ENCODE peak calls at places on chromosomes 13 and 19, in seven cellular contexts. B is retinal pigment epithelial cell; S is activated T-helper 1 cell treated with Interleukin-2 at 50 U/mL for 16 hours; Q is stimulated activated CD4-positive, alpha-beta T cell treated with anti-CD3 and anti-CD28 coated beads, TNF-alpha, amount 100 ng/mL, for 1 hour; Y is SJSA1; E is KBM-7; J is T-helper 2 cell. X is an unnamed sample.

GRCh38 chr13:32426981-32427851 is 714 bp downstream of the N4BP2L1 start:
- DNase-seq in Q (peak), B (no peak), E (no peak), S (peak), Y (no peak), J (peak), X (peak)

GRCh38 chr13:110277357-110277950 is 29.5 kb downstream of the COL4A1 start:
- DNase-seq in B (no peak), Q (no peak), Y (no peak), E (no peak), J (no peak), S (no peak), X (no peak)

GRCh38 chr19:55600336-55601028 is 394 bp downstream of the ZNF524 start:
- DNase-seq in E (peak), S (no peak), Q (peak), B (no peak), J (no peak), Y (peak), X (no peak)

GRCh38 chr19:22331521-22331920 is 45.3 kb downstream of the ZNF729 start:
- DNase-seq in E (no peak), Q (no peak), B (no peak), S (no peak), J (no peak), Y (no peak), X (no peak)

GRCh38 chr13:45775401-45775963 is 73.4 kb downstream of the CBY2 start:
- DNase-seq in E (no peak), J (no peak), S (no peak), Q (no peak), B (no peak), Y (no peak), X (no peak)

GRCh38 chr13:79941752-79942151 is 399.2 kb downstream of the SPRY2 start:
- DNase-seq in S (no peak), Y (no peak), J (no peak), Q (no peak), E (no peak), B (no peak), X (no peak)

GRCh38 chr19:42293539-42293938 is 8.4 kb upstream of the PRR19 start:
- DNase-seq in E (no peak), Q (no peak), S (no peak), Y (no peak), B (no peak), J (no peak), X (no peak)

GRCh38 chr13:44758595-44759221 is 182.6 kb upstream of the TSC22D1 start:
- DNase-seq in J (no peak), S (no peak), B (no peak), E (no peak), Y (peak), Q (no peak), X (peak)

GRCh38 chr13:101433895-101434294 is 17.6 kb upstream of the NALCN start:
- DNase-seq in B (no peak), E (no peak), S (no peak), Q (no peak), J (no peak), Y (no peak), X (no peak)

GRCh38 chr19:10920781-10921180 is 7.7 kb downstream of the YIPF2 start:
- DNase-seq in B (no peak), Y (no peak), S (no peak), Q (no peak), E (no peak), J (no peak), X (no peak)

GRCh38 chr19:42284641-42285341 is 15.7 kb downstream of the CIC start:
- DNase-seq in E (peak), Y (peak), Q (no peak), B (no peak), J (peak), S (no peak), X (no peak)

GRCh38 chr19:58586131-58586765 is 13.1 kb upstream of the MZF1 start:
- DNase-seq in E (no peak), Y (no peak), B (no peak), S (no peak), J (no peak), Q (no peak), X (peak)

GRCh38 chr19:33628921-33629825 is 7.4 kb downstream of the CHST8 start:
- DNase-seq in B (no peak), Y (no peak), J (no peak), E (no peak), S (no peak), Q (no peak), X (no peak)

GRCh38 chr13:80988752-80989151 is 647.8 kb upstream of the SPRY2 start:
- DNase-seq in Q (no peak), Y (no peak), E (no peak), B (no peak), S (no peak), J (no peak), X (no peak)

GRCh38 chr13:34145061-34145460 is 327.1 kb downstream of the RFC3 start:
- DNase-seq in Y (no peak), Q (no peak), B (no peak), E (no peak), S (no peak), J (no peak), X (no peak)

GRCh38 chr19:42440357-42441046 is 2.2 kb downstream of the CXCL17 start:
- DNase-seq in J (peak), Q (peak), Y (peak), E (peak), B (no peak), S (peak), X (peak)

GRCh38 chr19:16076154-16076957 is at the start of gene TPM4:
- DNase-seq in S (peak), E (peak), J (peak), Y (peak), Q (peak), B (no peak), X (peak)

GRCh38 chr19:41324231-41324702 is 14.3 kb downstream of the CCDC97 start:
- DNase-seq in Y (peak), S (no peak), B (no peak), Q (no peak), J (no peak), E (no peak), X (no peak)

GRCh38 chr19:12778020-12778904 is 2.9 kb upstream of the HOOK2 start:
- DNase-seq in E (peak), Y (peak), Q (peak), B (no peak), J (peak), S (no peak), X (peak)

GRCh38 chr19:11814707-11815050 is 606 bp downstream of the ZNF440 start:
- DNase-seq in B (no peak), J (peak), Y (no peak), S (no peak), E (peak), Q (no peak), X (peak)

GRCh38 chr19:40225440-40226305 is 816 bp downstream of the CCNP start:
- DNase-seq in Y (no peak), B (no peak), Q (no peak), S (no peak), E (no peak), J (no peak), X (no peak)

GRCh38 chr13:48500652-48501197 is 32.2 kb downstream of the RCBTB2 start:
- DNase-seq in S (no peak), J (peak), Y (no peak), Q (no peak), E (peak), B (peak), X (no peak)

GRCh38 chr13:106617561-106617960 is 49.6 kb upstream of the ARGLU1 start:
- DNase-seq in Y (peak), E (no peak), Q (no peak), S (no peak), B (no peak), J (no peak), X (peak)

GRCh38 chr19:1675633-1676350 is 23.4 kb upstream of the TCF3 start:
- DNase-seq in B (no peak), S (no peak), E (no peak), Y (no peak), J (no peak), Q (no peak), X (peak)

GRCh38 chr13:26502826-26503225 is 54.7 kb upstream of the WASF3 start:
- DNase-seq in B (peak), Q (peak), J (peak), Y (no peak), S (no peak), E (peak), X (peak)

GRCh38 chr19:39568604-39569003 is 28.6 kb upstream of the EID2 start:
- DNase-seq in S (no peak), Q (no peak), J (no peak), E (no peak), B (no peak), Y (peak), X (no peak)

GRCh38 chr13:72469932-72470331 is 257.5 kb downstream of the MZT1 start:
- DNase-seq in Q (no peak), B (no peak), S (no peak), J (no peak), E (no peak), Y (no peak), X (no peak)

GRCh38 chr13:109989155-109989554 is 202.8 kb upstream of the IRS2 start:
- DNase-seq in E (no peak), J (no peak), Y (peak), B (no peak), S (no peak), Q (no peak), X (no peak)

GRCh38 chr19:33301011-33301899 is 1.1 kb downstream of the CEBPA start:
- DNase-seq in Y (no peak), Q (no peak), B (no peak), J (no peak), E (peak), S (no peak), X (peak)

GRCh38 chr13:112911285-112911701 is 57.7 kb upstream of the MCF2L start:
- DNase-seq in Q (no peak), S (no peak), E (no peak), J (no peak), Y (no peak), B (no peak), X (no peak)